ENCODE peak calls at places on chromosomes 7 and 10, in seven cellular contexts. V, F, L, N, J, M and A are unnamed samples.
A peak's percentile ranks its signal among the peaks of the same experiment; 100 is the strongest.

GRCh38 chr7:100353685-100354330 is 4.1 kb upstream of the PILRB start:
- DNase-seq in F (no peak), V (no peak), L (no peak), M (no peak), N (peak; percentile 27), J (peak; percentile 48), A (no peak)

GRCh38 chr10:53827261-53827660 is 973.8 kb downstream of the PCDH15 start:
- DNase-seq in V (no peak), L (no peak), N (no peak), J (no peak), F (no peak), M (no peak), A (no peak)

GRCh38 chr7:96719164-96719563 is 9.5 kb upstream of the SEM1 start:
- DNase-seq in M (no peak), V (no peak), J (no peak), L (no peak), F (no peak), N (no peak), A (no peak)

GRCh38 chr7:56007891-56008290 is 43.4 kb downstream of the PSPH start:
- DNase-seq in V (no peak), N (no peak), M (no peak), L (no peak), F (no peak), J (no peak), A (no peak)

GRCh38 chr7:54817125-54817524 is 58.1 kb upstream of the SEC61G start:
- DNase-seq in V (no peak), J (no peak), M (no peak), L (no peak), N (no peak), F (no peak), A (no peak)

GRCh38 chr10:130742936-130743675 is 568.4 kb downstream of the TCERG1L start:
- DNase-seq in M (no peak), L (no peak), N (no peak), V (no peak), J (no peak), F (no peak), A (no peak)

GRCh38 chr10:93541402-93542357 is 24.8 kb upstream of the FFAR4 start:
- DNase-seq in L (no peak), M (peak; percentile 40), N (no peak), V (peak; percentile 19), F (peak; percentile 55), J (peak; percentile 29), A (peak; percentile 24)

GRCh38 chr10:88651131-88651541 is 13.1 kb upstream of the LIPF start:
- DNase-seq in L (no peak), M (peak; percentile 92), J (no peak), V (no peak), N (no peak), F (no peak), A (no peak)